ENCODE peak calls at places on chromosomes 11 and 22, in four cellular contexts. One of them, this sample, is unnamed.

GRCh38 chr22:46058591-46059519 is 81.9 kb upstream of the WNT7B start:
- DNase-seq in IMR-90: no peak
- DNase-seq in H1: no peak
- DNase-seq in mesendoderm: no peak
- DNase-seq in this sample: peak

GRCh38 chr11:11265320-11265719 is 87.7 kb downstream of the CSNK2A3 start:
- DNase-seq in IMR-90: no peak
- DNase-seq in H1: no peak
- DNase-seq in mesendoderm: no peak
- DNase-seq in this sample: no peak

GRCh38 chr11:19679952-19680823 is 32.4 kb upstream of the NAV2 start:
- DNase-seq in IMR-90: peak
- DNase-seq in H1: peak
- DNase-seq in mesendoderm: peak
- DNase-seq in this sample: peak

GRCh38 chr11:44618561-44619425 is 53.3 kb downstream of the CD82 start:
- DNase-seq in IMR-90: no peak
- DNase-seq in H1: no peak
- DNase-seq in mesendoderm: no peak
- DNase-seq in this sample: peak

GRCh38 chr11:19970944-19971343 is 189.3 kb downstream of the DBX1 start:
- DNase-seq in IMR-90: no peak
- DNase-seq in H1: no peak
- DNase-seq in mesendoderm: no peak
- DNase-seq in this sample: no peak

GRCh38 chr22:45911601-45912271 is 65.2 kb downstream of the WNT7B start:
- DNase-seq in IMR-90: no peak
- DNase-seq in H1: no peak
- DNase-seq in mesendoderm: no peak
- DNase-seq in this sample: no peak

GRCh38 chr11:57778318-57779037 is 16.9 kb downstream of the CTNND1 start:
- DNase-seq in IMR-90: peak
- DNase-seq in H1: peak
- DNase-seq in mesendoderm: peak
- DNase-seq in this sample: peak

GRCh38 chr11:33132510-33132909 is 28.8 kb downstream of the CSTF3 start:
- DNase-seq in IMR-90: no peak
- DNase-seq in H1: no peak
- DNase-seq in mesendoderm: no peak
- DNase-seq in this sample: no peak

GRCh38 chr11:47946682-47947575 is 33.4 kb upstream of the PTPRJ start:
- DNase-seq in IMR-90: peak
- DNase-seq in H1: no peak
- DNase-seq in mesendoderm: peak
- DNase-seq in this sample: peak

GRCh38 chr11:43072096-43072495 is 239.7 kb upstream of the API5 start:
- DNase-seq in IMR-90: no peak
- DNase-seq in H1: peak
- DNase-seq in mesendoderm: peak
- DNase-seq in this sample: peak

GRCh38 chr11:109867784-109868183 is 225.4 kb upstream of the ZC3H12C start:
- DNase-seq in IMR-90: no peak
- DNase-seq in H1: no peak
- DNase-seq in mesendoderm: no peak
- DNase-seq in this sample: no peak

GRCh38 chr11:112374486-112375140 is 114.0 kb upstream of the PLET1 start:
- DNase-seq in IMR-90: no peak
- DNase-seq in H1: no peak
- DNase-seq in mesendoderm: peak
- DNase-seq in this sample: no peak

GRCh38 chr22:47796128-47796908 is 1033.9 kb downstream of the TBC1D22A start:
- DNase-seq in IMR-90: no peak
- DNase-seq in H1: no peak
- DNase-seq in mesendoderm: no peak
- DNase-seq in this sample: no peak

GRCh38 chr11:116472661-116473060 is 300.1 kb downstream of the BUD13 start:
- DNase-seq in IMR-90: no peak
- DNase-seq in H1: no peak
- DNase-seq in mesendoderm: no peak
- DNase-seq in this sample: no peak

GRCh38 chr22:44340271-44341239 is 27.8 kb upstream of the SHISAL1 start:
- DNase-seq in IMR-90: no peak
- DNase-seq in H1: no peak
- DNase-seq in mesendoderm: no peak
- DNase-seq in this sample: no peak

GRCh38 chr22:43388420-43388851 is 23.4 kb upstream of the MPPED1 start:
- DNase-seq in IMR-90: peak
- DNase-seq in H1: no peak
- DNase-seq in mesendoderm: peak
- DNase-seq in this sample: peak

DNA sequence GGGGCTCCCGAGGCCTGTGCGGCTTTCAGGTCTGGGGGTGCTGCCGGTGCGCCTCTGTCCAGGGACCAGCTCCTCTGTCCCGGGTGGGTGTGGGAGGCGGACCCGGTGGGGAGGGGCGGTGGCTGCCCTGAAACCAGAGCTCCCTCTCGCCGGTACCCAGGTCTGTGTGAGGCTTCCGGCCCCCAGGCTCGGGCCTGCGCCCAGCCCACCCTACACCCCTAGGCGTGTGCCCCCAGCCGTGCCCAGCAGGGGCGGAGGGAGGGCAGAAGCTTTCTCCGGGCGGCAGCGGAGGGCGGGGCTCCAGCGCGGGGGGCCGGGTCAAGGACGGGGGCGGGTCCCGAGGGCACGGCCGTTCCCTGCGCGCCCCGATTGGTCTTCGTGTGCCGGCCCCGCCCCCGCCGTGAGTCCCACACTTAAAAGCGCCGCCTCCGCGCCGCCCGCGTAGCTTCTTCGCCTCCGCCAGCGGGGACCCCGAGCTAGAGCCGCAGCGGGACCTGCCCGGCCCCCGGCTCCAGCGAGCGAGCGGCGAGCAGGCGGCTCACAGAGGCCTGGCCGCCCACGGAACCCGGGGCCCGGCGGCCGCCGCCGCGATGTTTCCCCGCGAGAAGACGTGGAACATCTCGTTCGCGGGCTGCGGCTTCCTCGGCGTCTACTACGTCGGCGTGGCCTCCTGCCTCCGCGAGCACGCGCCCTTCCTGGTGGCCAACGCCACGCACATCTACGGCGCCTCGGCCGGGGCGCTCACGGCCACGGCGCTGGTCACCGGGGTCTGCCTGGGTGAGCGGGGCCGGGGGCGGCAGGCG is 616 bp downstream of the PNPLA2 start:
- DNase-seq in IMR-90: peak
- DNase-seq in H1: no peak
- DNase-seq in mesendoderm: peak
- DNase-seq in this sample: peak
- H2BK15ac ChIP-seq in IMR-90: peak
- H2BK15ac ChIP-seq in H1: peak
- H2BK15ac ChIP-seq in mesendoderm: no peak
- H2BK15ac ChIP-seq in this sample: no peak

DNA sequence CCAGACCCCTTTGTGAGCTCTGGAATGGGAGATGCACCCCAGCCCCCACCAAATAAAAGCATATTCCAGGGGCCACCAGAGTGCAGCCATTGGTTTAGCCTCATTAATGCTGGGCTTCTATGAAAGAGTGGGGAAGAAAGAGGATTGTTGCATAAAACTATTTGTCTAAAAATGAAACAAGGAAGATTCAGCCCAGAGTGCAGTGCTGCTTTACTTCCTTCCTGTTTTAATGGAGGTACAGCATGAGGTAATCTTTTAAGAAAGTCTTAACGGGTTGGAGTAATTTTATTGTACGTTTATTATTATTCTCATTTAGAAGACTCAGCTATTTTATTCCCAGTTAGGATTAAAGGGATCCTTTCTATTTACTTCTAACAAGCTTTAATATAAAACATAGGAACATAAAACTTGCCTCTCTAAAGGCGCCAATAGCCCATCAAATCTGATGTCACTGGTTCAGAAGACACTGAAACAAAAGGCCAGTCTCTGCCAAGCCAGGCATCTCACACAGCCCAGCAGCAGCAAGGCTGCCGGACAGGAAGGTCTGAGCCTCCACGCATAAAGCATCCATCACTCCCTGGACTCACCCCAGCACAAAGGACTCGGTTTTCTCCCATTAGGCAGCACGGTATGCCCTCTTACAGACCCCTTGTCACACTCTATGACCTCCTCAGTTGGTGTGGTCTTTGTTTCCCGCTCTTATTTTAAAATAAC is 204.0 kb upstream of the BLID start:
- DNase-seq in IMR-90: no peak
- DNase-seq in H1: no peak
- DNase-seq in mesendoderm: no peak
- DNase-seq in this sample: no peak
- H4K5ac ChIP-seq in IMR-90: peak
- H4K5ac ChIP-seq in H1: no peak
- H4K5ac ChIP-seq in mesendoderm: no peak
- H4K5ac ChIP-seq in this sample: no peak

GRCh38 chr11:66559862-66560676 is 8.3 kb downstream of the CTSF start:
- DNase-seq in IMR-90: no peak
- DNase-seq in H1: no peak
- DNase-seq in mesendoderm: no peak
- DNase-seq in this sample: no peak
- H2BK15ac ChIP-seq in IMR-90: no peak
- H2BK15ac ChIP-seq in H1: no peak
- H2BK15ac ChIP-seq in mesendoderm: no peak
- H2BK15ac ChIP-seq in this sample: no peak

DNA sequence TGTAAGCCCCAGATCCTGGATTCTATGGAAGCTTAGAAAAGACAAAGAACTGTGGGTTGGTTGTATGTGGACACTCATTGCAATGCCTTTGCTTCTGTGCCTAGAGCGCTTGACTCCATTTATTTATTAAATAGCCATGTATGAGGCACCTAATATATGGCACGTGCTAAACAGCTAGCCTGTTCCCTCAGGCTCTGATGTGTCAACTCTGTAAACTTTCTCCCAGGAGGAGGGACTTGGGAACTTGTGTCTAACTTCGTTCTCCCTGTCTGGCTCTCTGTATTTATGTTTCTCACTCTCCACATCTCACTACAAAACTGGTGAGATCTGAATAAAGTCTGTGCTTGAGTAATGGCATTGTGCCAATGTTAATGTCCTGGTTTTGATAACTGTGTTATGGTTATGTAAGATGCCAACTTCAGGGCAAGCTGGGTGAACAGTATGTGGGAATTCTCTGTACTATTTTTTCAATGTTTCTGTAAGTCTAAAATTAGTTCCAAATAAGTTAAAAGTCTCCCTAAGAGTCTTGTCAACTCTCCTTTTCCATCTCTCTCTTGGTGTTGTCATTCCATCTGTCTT is 34.1 kb upstream of the ZBTB16 start:
- DNase-seq in IMR-90: no peak
- DNase-seq in H1: no peak
- DNase-seq in mesendoderm: no peak
- DNase-seq in this sample: no peak
- H4K5ac ChIP-seq in IMR-90: no peak
- H4K5ac ChIP-seq in H1: no peak
- H4K5ac ChIP-seq in mesendoderm: no peak
- H4K5ac ChIP-seq in this sample: no peak

DNA sequence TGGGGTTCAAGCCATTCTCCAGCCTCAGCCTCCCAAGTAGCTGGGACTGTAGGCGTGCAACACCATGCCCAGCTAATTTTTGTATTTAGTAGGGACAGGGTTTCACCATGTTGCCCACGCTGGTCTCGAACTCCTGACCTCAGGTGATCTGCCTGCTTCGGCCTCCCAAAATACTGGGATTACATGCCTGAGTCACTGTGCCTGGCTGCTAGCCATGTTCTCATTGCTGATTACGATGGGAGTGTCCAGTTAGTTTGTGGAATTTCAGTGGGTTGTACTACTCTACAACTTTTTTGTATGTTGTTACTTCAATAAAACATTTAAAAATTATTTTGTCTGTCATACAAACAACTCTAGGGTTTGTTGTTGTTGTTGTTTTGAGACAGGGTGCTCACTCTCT is 4.8 kb upstream of the VPS11 start:
- DNase-seq in IMR-90: peak
- DNase-seq in H1: no peak
- DNase-seq in mesendoderm: no peak
- DNase-seq in this sample: no peak
- H2BK15ac ChIP-seq in IMR-90: no peak
- H2BK15ac ChIP-seq in H1: no peak
- H2BK15ac ChIP-seq in mesendoderm: no peak
- H2BK15ac ChIP-seq in this sample: no peak

DNA sequence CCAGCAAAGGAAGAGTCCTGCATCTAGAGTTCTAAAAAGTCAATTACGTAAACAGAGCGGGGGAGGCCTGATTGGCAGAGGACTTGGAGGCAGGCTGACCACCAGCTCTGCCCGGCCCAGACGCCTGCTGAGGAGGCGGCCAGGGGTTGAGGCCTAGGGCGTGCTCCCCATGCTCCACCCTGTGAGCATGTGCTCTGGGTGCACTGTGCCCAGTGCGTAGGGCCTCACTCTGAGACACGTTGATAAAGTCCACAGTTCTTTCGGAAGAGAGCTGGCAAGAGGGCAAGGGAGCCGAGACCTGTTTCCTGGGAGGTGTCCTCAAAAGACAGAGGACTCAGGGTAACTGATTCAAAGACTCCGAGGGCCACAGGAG is 25.2 kb downstream of the GRIK4 start:
- DNase-seq in IMR-90: no peak
- DNase-seq in H1: no peak
- DNase-seq in mesendoderm: no peak
- DNase-seq in this sample: no peak
- H4K5ac ChIP-seq in IMR-90: no peak
- H4K5ac ChIP-seq in H1: no peak
- H4K5ac ChIP-seq in mesendoderm: no peak
- H4K5ac ChIP-seq in this sample: no peak

DNA sequence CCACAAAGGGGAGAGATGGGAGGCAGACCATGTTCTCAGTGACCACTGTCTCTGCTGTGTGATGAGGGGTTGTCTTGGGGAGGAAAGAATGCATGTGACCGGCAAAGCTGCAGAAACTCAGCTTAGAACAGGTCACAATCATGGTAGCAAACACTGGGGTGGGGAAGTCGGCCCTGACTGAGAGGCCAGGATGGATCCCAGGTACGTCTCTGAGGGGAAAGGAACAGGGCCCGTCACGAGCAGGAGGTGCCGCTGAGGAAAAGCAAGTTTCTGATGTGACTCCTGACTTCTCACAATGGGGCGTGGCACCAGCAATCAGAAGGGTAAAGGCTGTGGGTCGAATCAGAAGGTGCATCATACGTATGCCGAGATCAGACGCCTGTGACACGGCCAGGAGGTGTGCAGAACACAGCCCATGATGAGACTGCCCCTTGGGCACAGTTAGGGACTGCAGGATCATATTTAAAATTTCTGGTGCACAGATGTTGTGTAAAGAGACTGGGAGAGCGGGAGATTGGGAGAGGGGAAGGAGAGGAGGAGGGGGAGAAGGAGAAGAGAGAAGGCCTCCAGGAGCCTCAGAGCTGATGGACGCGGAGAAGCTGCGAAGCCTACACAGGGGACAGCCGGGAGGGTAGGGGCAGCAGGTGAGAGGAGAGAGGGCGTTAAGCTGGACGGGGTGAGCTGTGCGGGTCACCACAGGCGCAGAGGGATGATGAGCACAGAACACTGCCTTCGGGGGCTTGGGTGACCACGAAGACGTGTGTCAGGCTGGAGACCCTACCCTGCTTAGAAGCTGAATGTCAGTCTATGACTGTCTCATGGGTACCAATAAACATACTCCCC is 30.7 kb downstream of the KRTAP5-5 start:
- DNase-seq in IMR-90: no peak
- DNase-seq in H1: no peak
- DNase-seq in mesendoderm: no peak
- DNase-seq in this sample: no peak
- H2BK15ac ChIP-seq in IMR-90: no peak
- H2BK15ac ChIP-seq in H1: no peak
- H2BK15ac ChIP-seq in mesendoderm: no peak
- H2BK15ac ChIP-seq in this sample: no peak